ENCODE peak calls at places on chromosomes 2 and 18, in six cellular contexts. L, Q, E, T, Y and I are unnamed samples.
A peak's percentile ranks its signal among the peaks of the same experiment; 100 is the strongest.

GRCh38 chr18:71114550-71115210 is 825.8 kb downstream of the SOCS6 start:
- DNase-seq in L (no peak), Q (no peak), E (no peak), T (no peak), Y (no peak), I (no peak)

GRCh38 chr2:20584045-20584636 is 66.8 kb downstream of the HS1BP3 start:
- DNase-seq in L (no peak), Q (peak; percentile 73), E (no peak), T (no peak), Y (no peak), I (no peak)

GRCh38 chr2:109473616-109474318 is 140.0 kb downstream of the SEPTIN10 start:
- DNase-seq in L (peak; percentile 13), Q (no peak), E (no peak), T (no peak), Y (no peak), I (no peak)

GRCh38 chr18:58745914-58746313 is 74.6 kb downstream of the MALT1 start:
- DNase-seq in L (no peak), Q (no peak), E (no peak), T (no peak), Y (no peak), I (no peak)

GRCh38 chr2:112092286-112093041 is 37.4 kb downstream of the TMEM87B start:
- DNase-seq in L (no peak), Q (peak; percentile 67), E (peak; percentile 32), T (no peak), Y (no peak), I (no peak)

GRCh38 chr2:151790689-151791088 is 37.5 kb downstream of the ARL5A start:
- DNase-seq in L (no peak), Q (no peak), E (no peak), T (no peak), Y (no peak), I (no peak)

GRCh38 chr2:215746507-215747243 is 266.7 kb downstream of the MREG start:
- DNase-seq in L (no peak), Q (no peak), E (no peak), T (no peak), Y (no peak), I (no peak)

GRCh38 chr2:36780231-36780808 is 83.8 kb downstream of the VIT start:
- DNase-seq in L (no peak), Q (peak; percentile 44), E (peak; percentile 78), T (peak; percentile 27), Y (no peak), I (peak; percentile 62)

GRCh38 chr18:29664278-29665021 is 1378.1 kb downstream of the DSC3 start:
- DNase-seq in L (no peak), Q (no peak), E (no peak), T (no peak), Y (no peak), I (no peak)

GRCh38 chr18:7458873-7459272 is 108.2 kb upstream of the PTPRM start:
- DNase-seq in L (no peak), Q (no peak), E (no peak), T (no peak), Y (no peak), I (no peak)

GRCh38 chr2:73907840-73908452 is 15.1 kb downstream of the ACTG2 start:
- DNase-seq in L (no peak), Q (peak; percentile 78), E (peak; percentile 65), T (no peak), Y (no peak), I (peak; percentile 76)

GRCh38 chr2:9240745-9241144 is 34.1 kb downstream of the ASAP2 start:
- DNase-seq in L (no peak), Q (no peak), E (no peak), T (no peak), Y (no peak), I (no peak)

GRCh38 chr2:70029814-70030409 is 57.4 kb upstream of the PCBP1 start:
- DNase-seq in L (peak; percentile 48), Q (peak; percentile 24), E (peak; percentile 70), T (no peak), Y (peak; percentile 38), I (no peak)

GRCh38 chr18:78984941-78985784 is 5.5 kb downstream of the SALL3 start:
- DNase-seq in L (no peak), Q (no peak), E (no peak), T (no peak), Y (no peak), I (peak; percentile 55)

GRCh38 chr18:12233378-12233777 is 20.8 kb upstream of the CIDEA start:
- DNase-seq in L (no peak), Q (peak; percentile 99), E (no peak), T (no peak), Y (no peak), I (no peak)

GRCh38 chr2:99488999-99489757 is 639 bp downstream of the REV1 start:
- DNase-seq in L (peak; percentile 84), Q (peak; percentile 25), E (peak; percentile 45), T (peak; percentile 35), Y (peak; percentile 70), I (peak; percentile 69)

GRCh38 chr2:74772071-74772470 is 61.9 kb upstream of the HK2 start:
- DNase-seq in L (no peak), Q (no peak), E (no peak), T (no peak), Y (no peak), I (no peak)

GRCh38 chr2:1886405-1886992 is 142.2 kb upstream of the PXDN start:
- DNase-seq in L (peak; percentile 77), Q (peak; percentile 83), E (peak; percentile 74), T (peak; percentile 68), Y (peak; percentile 74), I (peak; percentile 45)

GRCh38 chr18:644395-645004 is 13.0 kb upstream of the TYMS start:
- DNase-seq in L (no peak), Q (no peak), E (no peak), T (no peak), Y (no peak), I (no peak)

GRCh38 chr2:43636616-43637015 is 444 bp upstream of the PLEKHH2 start:
- DNase-seq in L (no peak), Q (no peak), E (no peak), T (no peak), Y (no peak), I (peak; percentile 10)

GRCh38 chr2:15303874-15304273 is 257.3 kb downstream of the NBAS start:
- DNase-seq in L (no peak), Q (no peak), E (no peak), T (no peak), Y (no peak), I (no peak)

GRCh38 chr2:172207916-172208315 is 105.2 kb upstream of the DLX2 start:
- DNase-seq in L (no peak), Q (no peak), E (peak; percentile 42), T (no peak), Y (no peak), I (no peak)

GRCh38 chr18:80147418-80148315 is 38.6 kb downstream of the ADNP2 start:
- DNase-seq in L (peak; percentile 84), Q (peak; percentile 80), E (peak; percentile 76), T (peak; percentile 93), Y (peak; percentile 83), I (peak; percentile 76)

GRCh38 chr2:224716921-224717320 is 756 bp upstream of the CCDC195 start:
- DNase-seq in L (no peak), Q (no peak), E (no peak), T (no peak), Y (no peak), I (no peak)

GRCh38 chr2:39737661-39738060 is 41.4 kb downstream of the THUMPD2 start:
- DNase-seq in L (no peak), Q (peak; percentile 91), E (peak; percentile 79), T (no peak), Y (no peak), I (no peak)

GRCh38 chr2:64846175-64846574 is 143.0 kb upstream of the SLC1A4 start:
- DNase-seq in L (no peak), Q (no peak), E (peak; percentile 80), T (no peak), Y (no peak), I (no peak)
- TF ChIP-seq CTCF in L (no peak), Q (no peak), E (no peak), T (no peak), Y (no peak), I (no peak)

GRCh38 chr2:64865831-64866146 is 123.4 kb upstream of the SLC1A4 start:
- DNase-seq in L (no peak), Q (no peak), E (no peak), T (no peak), Y (no peak), I (no peak)

GRCh38 chr2:64867253-64867996 is 121.8 kb upstream of the SLC1A4 start:
- DNase-seq in L (no peak), Q (no peak), E (no peak), T (no peak), Y (peak; percentile 16), I (no peak)

GRCh38 chr2:64866797-64867196 is 122.4 kb upstream of the SLC1A4 start:
- DNase-seq in L (no peak), Q (peak; percentile 96), E (peak; percentile 98), T (peak; percentile 18), Y (no peak), I (no peak)

GRCh38 chr2:64863097-64863820 is 125.9 kb upstream of the SLC1A4 start:
- DNase-seq in L (no peak), Q (no peak), E (no peak), T (no peak), Y (no peak), I (no peak)

DNA sequence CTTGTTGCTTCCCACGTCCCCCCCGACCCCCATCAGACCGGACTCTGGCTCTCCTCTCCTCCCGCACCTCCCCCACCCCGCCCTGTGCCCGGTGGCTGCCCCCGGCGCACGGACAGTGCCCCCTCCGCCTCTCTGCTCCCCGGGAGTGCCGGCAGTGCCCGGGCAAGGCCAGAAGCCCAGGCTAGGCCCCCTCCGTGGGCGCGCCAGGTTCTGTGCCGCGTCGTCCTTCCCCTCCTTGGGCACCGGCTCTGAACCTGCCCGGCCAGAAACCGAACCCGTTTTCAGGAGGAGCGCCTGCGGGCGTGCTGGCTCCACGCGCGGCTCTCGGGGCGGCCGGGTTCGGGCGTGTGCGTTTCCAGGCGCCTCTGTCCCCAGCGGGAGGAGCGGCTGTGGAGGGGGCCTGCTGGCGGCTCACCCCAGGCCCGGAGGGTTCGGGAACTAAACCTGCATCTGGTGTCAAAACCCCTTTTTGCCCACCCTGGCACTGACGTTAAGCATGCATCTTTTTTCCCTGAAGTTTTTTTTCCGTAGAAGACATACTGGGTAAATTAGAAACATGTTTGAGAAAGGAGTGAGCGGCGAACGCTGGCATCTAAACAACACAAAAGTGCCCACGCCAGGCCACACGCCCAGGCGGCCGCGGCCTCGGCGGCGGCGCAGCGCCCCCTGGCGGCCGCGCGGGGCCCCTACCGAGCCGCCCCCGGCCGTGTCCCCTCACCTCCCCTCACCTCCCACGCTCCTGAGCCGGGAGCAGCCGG is 123.9 kb upstream of the SLC1A4 start:
- DNase-seq in L (peak; percentile 79), Q (peak; percentile 43), E (peak; percentile 67), T (peak; percentile 63), Y (peak; percentile 75), I (peak; percentile 87)
- TF ChIP-seq CTCF in L (peak; percentile 65), Q (peak; percentile 39), E (no peak), T (peak; percentile 97), Y (peak; percentile 72), I (peak; percentile 77)

GRCh38 chr2:176830362-176830761 is 382.2 kb upstream of the HNRNPA3 start:
- DNase-seq in L (no peak), Q (no peak), E (no peak), T (no peak), Y (no peak), I (no peak)
- TF ChIP-seq CTCF in L (no peak), Q (no peak), E (no peak), T (no peak), Y (no peak), I (no peak)

DNA sequence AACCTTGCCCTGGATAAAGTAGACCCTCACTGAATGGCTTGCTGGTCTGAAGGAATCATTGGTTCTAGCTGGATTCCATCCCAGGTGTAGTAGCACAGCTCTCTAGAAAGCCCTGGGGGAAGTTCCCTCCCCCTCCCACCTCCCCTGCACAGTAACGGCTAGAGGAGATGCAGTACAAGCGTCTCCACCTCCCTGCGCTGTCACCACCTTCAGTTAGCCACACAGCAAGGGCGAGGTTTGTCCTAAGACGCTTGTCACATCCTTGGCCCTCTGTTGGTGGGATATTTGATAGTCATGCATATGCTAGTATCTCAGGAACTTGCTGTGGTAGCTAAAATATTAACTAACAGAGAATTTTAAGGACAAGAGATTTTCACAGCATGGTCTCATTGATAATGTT is 19.3 kb downstream of the TRAPPC12 start:
- DNase-seq in L (no peak), Q (no peak), E (no peak), T (no peak), Y (no peak), I (no peak)
- TF ChIP-seq CTCF in L (no peak), Q (peak; percentile 5), E (no peak), T (no peak), Y (no peak), I (no peak)